ENCODE peak calls at places on chromosomes 1 and 21, in six cellular contexts. One of them, this sample, is unnamed.

GRCh38 chr1:15154480-15155036 is 1.0 kb downstream of the TMEM51 start:
- DNase-seq in SJCRH30: no peak
- DNase-seq in NAMALWA: no peak
- DNase-seq in SK-MEL-5: no peak
- DNase-seq in EL: peak
- DNase-seq in dorsolateral prefrontal cortex: no peak
- DNase-seq in this sample: no peak

GRCh38 chr21:42745511-42746239 is 92.3 kb downstream of the PDE9A start:
- DNase-seq in SJCRH30: no peak
- DNase-seq in dorsolateral prefrontal cortex: no peak
- DNase-seq in SK-MEL-5: no peak
- DNase-seq in NAMALWA: no peak
- DNase-seq in EL: no peak
- DNase-seq in this sample: no peak

GRCh38 chr1:210418863-210419641 is 90.3 kb downstream of the HHAT start:
- DNase-seq in dorsolateral prefrontal cortex: no peak
- DNase-seq in EL: no peak
- DNase-seq in NAMALWA: no peak
- DNase-seq in SJCRH30: no peak
- DNase-seq in SK-MEL-5: no peak
- DNase-seq in this sample: no peak

GRCh38 chr1:53627666-53628065 is 111.3 kb downstream of the GLIS1 start:
- DNase-seq in SK-MEL-5: no peak
- DNase-seq in NAMALWA: no peak
- DNase-seq in SJCRH30: no peak
- DNase-seq in EL: no peak
- DNase-seq in dorsolateral prefrontal cortex: no peak
- DNase-seq in this sample: no peak

GRCh38 chr1:156794506-156795373 is 21.9 kb downstream of the SH2D2A start:
- DNase-seq in EL: peak
- DNase-seq in dorsolateral prefrontal cortex: no peak
- DNase-seq in SJCRH30: no peak
- DNase-seq in NAMALWA: no peak
- DNase-seq in SK-MEL-5: no peak
- DNase-seq in this sample: no peak

GRCh38 chr1:156095906-156096508 is 13.7 kb upstream of the MEX3A start:
- DNase-seq in EL: no peak
- DNase-seq in SK-MEL-5: no peak
- DNase-seq in SJCRH30: no peak
- DNase-seq in dorsolateral prefrontal cortex: no peak
- DNase-seq in NAMALWA: no peak
- DNase-seq in this sample: no peak

GRCh38 chr1:163171826-163172225 is 30.9 kb downstream of the RGS5 start:
- DNase-seq in SJCRH30: no peak
- DNase-seq in EL: peak
- DNase-seq in SK-MEL-5: no peak
- DNase-seq in dorsolateral prefrontal cortex: no peak
- DNase-seq in NAMALWA: no peak
- DNase-seq in this sample: no peak

GRCh38 chr1:65103807-65104206 is 44.2 kb upstream of the AK4 start:
- DNase-seq in SJCRH30: no peak
- DNase-seq in NAMALWA: no peak
- DNase-seq in SK-MEL-5: no peak
- DNase-seq in dorsolateral prefrontal cortex: no peak
- DNase-seq in EL: no peak
- DNase-seq in this sample: no peak

GRCh38 chr1:162185299-162185698 is 115.8 kb downstream of the NOS1AP start:
- DNase-seq in dorsolateral prefrontal cortex: no peak
- DNase-seq in SJCRH30: no peak
- DNase-seq in EL: no peak
- DNase-seq in SK-MEL-5: no peak
- DNase-seq in NAMALWA: no peak
- DNase-seq in this sample: no peak

GRCh38 chr1:101520302-101520701 is 283.5 kb downstream of the S1PR1 start:
- DNase-seq in EL: peak
- DNase-seq in SK-MEL-5: peak
- DNase-seq in SJCRH30: peak
- DNase-seq in NAMALWA: peak
- DNase-seq in dorsolateral prefrontal cortex: no peak
- DNase-seq in this sample: peak

GRCh38 chr1:3785458-3786157 is 10.7 kb downstream of the LRRC47 start:
- DNase-seq in dorsolateral prefrontal cortex: no peak
- DNase-seq in SJCRH30: no peak
- DNase-seq in EL: no peak
- DNase-seq in SK-MEL-5: peak
- DNase-seq in NAMALWA: peak
- DNase-seq in this sample: no peak

GRCh38 chr1:94115254-94115899 is 5.6 kb downstream of the ABCA4 start:
- DNase-seq in dorsolateral prefrontal cortex: no peak
- DNase-seq in NAMALWA: no peak
- DNase-seq in SK-MEL-5: no peak
- DNase-seq in EL: no peak
- DNase-seq in SJCRH30: no peak
- DNase-seq in this sample: no peak

GRCh38 chr1:205199090-205199930 is 12.2 kb downstream of the DSTYK start:
- DNase-seq in NAMALWA: no peak
- DNase-seq in SJCRH30: no peak
- DNase-seq in dorsolateral prefrontal cortex: no peak
- DNase-seq in SK-MEL-5: peak
- DNase-seq in EL: peak
- DNase-seq in this sample: peak

GRCh38 chr1:221164029-221164428 is 284.8 kb downstream of the HLX start:
- DNase-seq in dorsolateral prefrontal cortex: no peak
- DNase-seq in EL: peak
- DNase-seq in SK-MEL-5: no peak
- DNase-seq in NAMALWA: no peak
- DNase-seq in SJCRH30: no peak
- DNase-seq in this sample: no peak

This sample was measured in foreskin melanocyte.